ENCODE peak calls at places on chromosomes 4 and X, in nine cellular contexts. X, G, L, C, B, F, J, H and A are unnamed samples. For H3K9me3, the result is how much of the 10 kb centered on the place peaks cover.

GRCh38 chr4:30436394-30436793 is 283.8 kb upstream of the PCDH7 start:
- DNase-seq in X (no peak), B (no peak), L (no peak), H (no peak), F (no peak), J (no peak), C (no peak), G (no peak), A (no peak)

GRCh38 chr4:20178902-20179576 is 72.7 kb upstream of the SLIT2 start:
- DNase-seq in B (no peak), X (no peak), F (no peak), L (no peak), J (no peak), H (no peak), G (no peak), C (no peak), A (no peak)

GRCh38 chrX:7334253-7334935 is 186.4 kb upstream of the PUDP start:
- DNase-seq in G (peak), H (no peak), B (no peak), C (no peak), L (no peak), X (no peak), J (peak), F (no peak), A (no peak)

GRCh38 chr4:66017671-66018070 is 347.4 kb upstream of the EPHA5 start:
- DNase-seq in G (no peak), H (no peak), B (no peak), J (no peak), L (no peak), X (no peak), F (no peak), C (no peak), A (no peak)

GRCh38 chr4:145679520-145679919 is 426 bp upstream of the C4orf51 start:
- DNase-seq in H (peak), F (peak), X (peak), J (peak), G (peak), C (no peak), B (no peak), L (peak), A (peak)

GRCh38 chr4:15291133-15291532 is 136.7 kb upstream of the C1QTNF7 start:
- DNase-seq in L (no peak), F (no peak), C (no peak), G (no peak), X (no peak), B (no peak), H (no peak), J (no peak), A (peak)

GRCh38 chr4:4424499-4425115 is 37.7 kb downstream of the NSG1 start:
- DNase-seq in X (no peak), C (no peak), L (no peak), J (no peak), H (no peak), B (no peak), F (no peak), G (no peak), A (no peak)

GRCh38 chr4:78666830-78667258 is 109.3 kb upstream of the BMP2K start:
- DNase-seq in L (no peak), J (no peak), C (no peak), F (peak), G (no peak), B (no peak), H (no peak), X (no peak), A (no peak)

GRCh38 chrX:34365482-34365881 is 233.4 kb upstream of the FAM47A start:
- DNase-seq in L (no peak), J (peak), B (no peak), F (peak), G (peak), C (no peak), X (no peak), H (peak), A (peak)

GRCh38 chr4:58776627-58777026 is 1666.4 kb upstream of the IGFBP7 start:
- DNase-seq in L (no peak), C (no peak), X (no peak), B (no peak), J (peak), H (peak), F (no peak), G (no peak), A (no peak)

GRCh38 chrX:150162141-150162540 is 201.0 kb upstream of the MAMLD1 start:
- DNase-seq in F (no peak), C (no peak), B (no peak), G (no peak), H (peak), L (no peak), X (no peak), J (no peak), A (no peak)

GRCh38 chr4:54109226-54110018 is 9.5 kb downstream of the GSX2 start:
- DNase-seq in X (no peak), C (no peak), G (no peak), B (no peak), L (no peak), J (no peak), H (no peak), F (no peak), A (no peak)

GRCh38 chrX:56763556-56764152 is 34.6 kb downstream of the NBDY start:
- DNase-seq in G (no peak), F (no peak), L (peak), X (peak), J (peak), H (no peak), B (peak), C (no peak), A (peak)

GRCh38 chrX:72308209-72308565 is 2.5 kb upstream of the CITED1 start:
- DNase-seq in G (no peak), F (no peak), C (no peak), L (no peak), H (no peak), X (no peak), B (no peak), J (no peak), A (no peak)

GRCh38 chr4:37603711-37604110 is 82.5 kb downstream of the RELL1 start:
- DNase-seq in H (no peak), B (no peak), L (no peak), J (no peak), F (no peak), C (no peak), X (no peak), G (no peak), A (no peak)

GRCh38 chr4:80608285-80608980 is 272.9 kb downstream of the CFAP299 start:
- DNase-seq in C (no peak), F (no peak), J (peak), G (no peak), L (no peak), B (no peak), H (no peak), X (no peak), A (no peak)

GRCh38 chrX:46310815-46311497 is 234.3 kb downstream of the ZNF674 start:
- DNase-seq in C (no peak), G (no peak), L (no peak), B (no peak), J (no peak), H (no peak), F (no peak), X (no peak), A (no peak)

GRCh38 chr4:40099010-40099409 is 42.4 kb downstream of the N4BP2 start:
- DNase-seq in F (no peak), C (no peak), H (no peak), L (no peak), G (peak), B (no peak), X (no peak), J (no peak), A (no peak)

GRCh38 chrX:152958047-152958446 is 35.9 kb downstream of the PNMA5 start:
- DNase-seq in G (peak), L (no peak), B (no peak), J (no peak), H (no peak), X (no peak), F (no peak), C (no peak), A (no peak)

GRCh38 chr4:40672528-40673522 is 43.2 kb upstream of the RBM47 start:
- DNase-seq in C (peak), B (no peak), X (no peak), G (peak), F (peak), L (no peak), H (peak), J (peak), A (peak)

GRCh38 chr4:138977525-138977924 is 38.1 kb upstream of the NOCT start:
- DNase-seq in L (no peak), F (peak), J (no peak), X (no peak), B (no peak), G (no peak), H (no peak), C (no peak), A (no peak)

GRCh38 chr4:74541611-74542177 is 96.8 kb downstream of the AREG start:
- DNase-seq in J (no peak), F (no peak), X (no peak), B (no peak), C (no peak), L (no peak), H (peak), G (no peak), A (no peak)

GRCh38 chr4:168511780-168512467 is 15.1 kb downstream of the PALLD start:
- DNase-seq in B (no peak), F (no peak), H (no peak), G (no peak), J (no peak), L (no peak), X (no peak), C (no peak), A (no peak)

GRCh38 chrX:20229155-20229554 is 37.6 kb downstream of the RPS6KA3 start:
- DNase-seq in F (no peak), J (no peak), B (no peak), L (no peak), X (no peak), H (no peak), C (no peak), G (no peak), A (no peak)

GRCh38 chrX:43809463-43809862 is 72.8 kb downstream of the MAOB start:
- DNase-seq in H (no peak), F (no peak), X (no peak), B (peak), C (no peak), J (peak), G (peak), L (no peak), A (peak)

DNA sequence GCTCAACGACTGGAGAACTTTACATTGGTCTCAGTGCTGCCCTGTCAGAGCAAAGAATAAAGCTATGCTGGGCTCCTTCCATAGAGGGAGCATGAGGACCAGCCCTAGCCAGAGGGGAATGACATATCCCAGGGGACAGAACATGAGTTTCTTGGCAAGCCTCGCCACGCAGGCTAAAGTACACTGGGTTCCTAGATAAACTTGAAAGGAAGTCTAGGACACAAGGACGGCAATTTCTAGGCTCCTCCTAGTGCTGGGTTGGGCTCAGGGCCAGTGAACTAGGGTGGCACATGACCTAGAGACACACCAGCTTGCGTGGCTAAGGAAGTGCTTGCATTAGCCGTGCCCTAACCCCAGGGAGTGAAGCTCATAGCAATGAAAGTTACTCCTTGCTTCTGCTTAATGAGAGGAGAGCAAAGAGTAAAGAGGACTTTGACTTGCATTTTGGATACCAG is 141.0 kb downstream of the MAB21L2 start:
- DNase-seq in L (peak), H (peak), F (peak), X (peak), J (no peak), B (peak), C (peak), G (peak), A (peak)
- TF ChIP-seq CTCF in L (peak), H (no peak), F (no peak), X (no peak), J (no peak), B (no peak), C (peak), G (peak), A (peak)

GRCh38 chr4:115575851-115576250 is 462.4 kb upstream of the NDST4 start:
- DNase-seq in C (no peak), G (no peak), F (no peak), J (no peak), B (no peak), H (no peak), L (no peak), X (no peak), A (no peak)
- H3K9me3 ChIP-seq in C (under half), G (under half), F (under half), J (under half), B (under half), H (under half), L (under half), X (under half), A (under half)

GRCh38 chr4:186831574-186831973 is 107.9 kb upstream of the FAT1 start:
- DNase-seq in F (no peak), G (no peak), H (no peak), L (no peak), C (no peak), B (no peak), X (no peak), J (no peak), A (no peak)
- H3K4me3 ChIP-seq in F (no peak), G (no peak), H (no peak), L (no peak), C (no peak), B (no peak), X (no peak), J (no peak), A (no peak)

GRCh38 chrX:11558972-11559371 is 106.7 kb downstream of the ARHGAP6 start:
- DNase-seq in L (no peak), H (peak), F (peak), G (no peak), C (no peak), B (no peak), X (no peak), J (no peak), A (peak)
- TF ChIP-seq CTCF in L (no peak), H (no peak), F (peak), G (peak), C (peak), B (no peak), X (no peak), J (peak), A (peak)

GRCh38 chrX:154370882-154371770 is 3.3 kb downstream of the FLNA start:
- DNase-seq in L (peak), J (peak), G (peak), F (peak), C (peak), H (peak), X (peak), B (peak), A (peak)

GRCh38 chrX:154373340-154374306 is 811 bp downstream of the FLNA start:
- DNase-seq in X (peak), B (peak), G (peak), H (peak), C (peak), J (peak), L (peak), F (peak), A (peak)

GRCh38 chrX:154370300-154370881 is 4.0 kb downstream of the FLNA start:
- DNase-seq in X (no peak), C (no peak), F (peak), H (no peak), L (no peak), B (no peak), G (peak), J (no peak), A (no peak)

GRCh38 chrX:154372612-154373022 is 1.8 kb downstream of the FLNA start:
- DNase-seq in J (peak), G (no peak), L (no peak), F (no peak), X (no peak), C (no peak), B (no peak), H (peak), A (no peak)

GRCh38 chrX:154371771-154372300 is 2.6 kb downstream of the FLNA start:
- DNase-seq in G (no peak), C (no peak), B (no peak), X (no peak), H (no peak), F (no peak), L (no peak), J (no peak), A (no peak)
- H3K9me3 ChIP-seq in G (under half), C (under half), B (under half), X (under half), H (under half), F (under half), L (under half), J (under half), A (under half)